ENCODE peak calls at places on chromosomes 13 and 19, in eight cellular contexts. C, U, A, M, I, Y, J and V are unnamed samples.

GRCh38 chr19:56252699-56253422 is 19.7 kb upstream of the EDDM13 start:
- DNase-seq in M (peak; percentile 57), A (peak; percentile 73), C (peak; percentile 70), I (peak; percentile 31), U (peak; percentile 43), J (peak; percentile 81), Y (peak; percentile 77), V (peak; percentile 92)

GRCh38 chr19:28934626-28935025 is 278.3 kb downstream of the UQCRFS1 start:
- DNase-seq in U (no peak), C (no peak), A (no peak), M (no peak), J (no peak), I (no peak), Y (no peak), V (no peak)

GRCh38 chr13:90717451-90717936 is 630.0 kb upstream of the MIR17HG start:
- DNase-seq in A (no peak), C (peak; percentile 22), U (no peak), I (no peak), J (no peak), M (no peak), Y (no peak), V (no peak)

GRCh38 chr13:23159205-23159586 is 21.6 kb upstream of the SGCG start:
- DNase-seq in I (no peak), M (peak; percentile 18), Y (no peak), J (no peak), C (no peak), U (no peak), A (no peak), V (no peak)

GRCh38 chr19:6740589-6741348 is 1.3 kb downstream of the TRIP10 start:
- DNase-seq in J (peak; percentile 42), U (no peak), I (peak; percentile 54), M (no peak), C (no peak), A (no peak), Y (peak; percentile 72), V (no peak)

GRCh38 chr13:110262082-110262436 is 44.9 kb downstream of the COL4A1 start:
- DNase-seq in Y (no peak), A (no peak), J (no peak), I (no peak), U (no peak), M (no peak), C (no peak), V (no peak)

GRCh38 chr19:7732045-7732444 is at the start of gene CLEC4G:
- DNase-seq in A (no peak), C (no peak), U (no peak), M (no peak), Y (no peak), J (no peak), I (no peak), V (no peak)

GRCh38 chr13:30607908-30608307 is 9.8 kb upstream of the USPL1 start:
- DNase-seq in I (no peak), A (no peak), M (peak; percentile 62), U (peak; percentile 57), C (no peak), J (no peak), Y (peak; percentile 80), V (no peak)

GRCh38 chr13:109784590-109785140 is 1.7 kb downstream of the IRS2 start:
- DNase-seq in I (peak; percentile 75), U (no peak), C (no peak), A (no peak), M (no peak), Y (peak; percentile 81), J (no peak), V (peak; percentile 91)

GRCh38 chr13:97273341-97273831 is 51.3 kb downstream of the MBNL2 start:
- DNase-seq in A (no peak), C (no peak), U (no peak), J (no peak), I (peak; percentile 73), Y (no peak), M (no peak), V (no peak)

DNA sequence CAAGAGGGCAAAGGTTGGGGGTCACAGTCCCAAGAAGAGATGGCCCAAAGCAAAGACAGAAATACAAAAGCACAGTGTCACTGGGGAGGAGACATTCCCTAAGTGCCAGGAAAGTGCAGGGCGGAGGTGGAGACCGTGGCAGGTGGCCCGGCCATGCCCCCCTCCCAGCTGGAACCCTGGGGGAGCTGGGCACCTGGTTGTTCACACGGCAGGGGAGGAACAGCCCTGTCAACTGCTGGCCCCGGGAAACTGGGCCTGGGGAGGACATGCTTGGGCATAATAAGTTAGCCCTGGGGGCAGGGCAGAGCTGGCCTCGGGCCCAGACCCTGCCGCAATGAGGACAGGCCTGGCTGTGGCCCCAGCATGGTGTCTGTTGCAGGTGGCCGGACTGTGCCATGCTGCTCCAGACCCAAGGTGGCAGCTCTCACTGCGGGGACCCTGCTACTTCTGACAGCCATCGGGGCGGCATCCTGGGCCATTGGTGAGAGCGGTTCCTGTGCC is 7.4 kb downstream of the HPN start:
- DNase-seq in M (no peak), C (no peak), U (no peak), J (no peak), A (no peak), Y (peak; percentile 47), I (peak; percentile 62), V (no peak)
- TF ChIP-seq POLR2A in M (no peak), C (no peak), U (no peak), J (no peak), A (no peak), Y (no peak), I (no peak), V (no peak)

GRCh38 chr19:904545-904944 is 8.5 kb downstream of the R3HDM4 start:
- DNase-seq in C (no peak), M (no peak), A (no peak), J (no peak), U (no peak), Y (no peak), I (no peak), V (no peak)

GRCh38 chr19:911197-912033 is 1.6 kb downstream of the R3HDM4 start:
- DNase-seq in Y (no peak), A (no peak), M (no peak), U (no peak), J (no peak), C (no peak), I (no peak), V (no peak)

GRCh38 chr19:906480-906879 is 6.5 kb downstream of the R3HDM4 start:
- DNase-seq in C (no peak), M (no peak), A (no peak), Y (no peak), I (no peak), U (no peak), J (no peak), V (no peak)

GRCh38 chr19:903266-903797 is 9.7 kb downstream of the R3HDM4 start:
- DNase-seq in A (no peak), I (no peak), Y (no peak), M (no peak), U (no peak), J (no peak), C (no peak), V (no peak)

DNA sequence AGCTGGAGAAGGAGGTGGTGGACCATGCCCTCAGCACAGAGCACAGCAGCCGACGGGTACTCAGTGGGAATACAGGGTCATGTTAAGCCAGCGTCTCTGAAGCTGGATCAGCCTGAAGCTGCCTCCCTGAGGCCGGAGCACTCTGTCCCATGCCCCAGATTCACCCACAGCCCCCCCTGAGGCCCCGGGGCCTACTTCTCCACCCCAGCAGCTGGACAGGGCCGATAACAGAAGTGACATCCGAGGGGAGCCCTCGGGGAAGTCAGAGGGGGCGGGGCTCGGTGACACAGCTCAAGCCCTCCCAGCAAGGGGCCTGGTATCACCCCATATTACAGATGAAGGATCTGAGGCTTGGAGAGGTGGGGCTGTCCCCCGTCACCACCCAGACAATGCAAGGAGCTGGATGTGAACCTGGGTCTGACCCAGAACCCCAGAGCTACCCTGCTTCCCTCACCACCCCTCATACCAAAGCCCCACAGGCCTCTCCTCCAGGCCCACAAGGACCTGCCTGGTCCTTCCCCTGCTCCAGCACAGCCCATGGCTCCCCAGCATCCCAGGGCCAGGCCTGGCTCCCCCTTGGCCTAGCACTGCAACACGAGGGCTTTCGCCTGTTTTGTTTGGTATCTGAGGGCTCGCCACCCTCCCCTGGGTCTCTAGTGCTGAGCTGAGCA is 5.7 kb downstream of the R3HDM4 start:
- DNase-seq in C (no peak), Y (peak; percentile 58), A (no peak), M (no peak), I (no peak), J (peak; percentile 95), U (no peak), V (no peak)
- TF ChIP-seq POLR2AphosphoS5 in C (no peak), Y (no peak), A (no peak), M (no peak), I (no peak), J (peak; percentile 96), U (no peak), V (no peak)

GRCh38 chr19:49665301-49666119 is at the start of the genes BCL2L12 and IRF3:
- DNase-seq in C (peak; percentile 88), Y (peak; percentile 97), M (peak; percentile 98), A (peak; percentile 86), J (peak; percentile 96), I (peak; percentile 97), U (peak; percentile 96), V (peak; percentile 99)
- TF ChIP-seq POLR2A in C (no peak), Y (peak; percentile 82), M (peak; percentile 66), A (no peak), J (peak; percentile 89), I (peak; percentile 73), U (peak; percentile 63), V (peak; percentile 65)

DNA sequence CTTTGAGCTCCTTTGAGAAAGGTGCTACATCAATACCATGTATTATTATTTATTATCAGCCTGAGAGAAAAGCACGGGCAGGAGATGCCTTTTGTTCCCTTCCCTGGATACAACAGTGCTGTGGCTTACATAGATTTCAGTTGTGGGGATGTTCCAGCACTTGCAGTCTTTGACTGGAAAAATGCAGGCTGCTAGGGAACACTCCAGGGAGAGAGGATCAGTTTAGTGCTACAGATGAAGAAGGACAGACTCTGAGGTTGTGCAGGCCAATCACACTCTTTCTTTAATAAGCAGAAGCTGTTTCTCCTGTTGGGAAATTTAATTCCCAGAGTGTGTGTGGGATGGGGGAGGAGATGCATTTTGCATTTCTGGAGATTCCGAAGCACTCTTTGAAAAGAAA is 94.5 kb upstream of the OBI1 start:
- DNase-seq in Y (no peak), J (no peak), M (no peak), U (no peak), A (no peak), C (no peak), I (no peak), V (no peak)
- TF ChIP-seq POLR2AphosphoS5 in Y (no peak), J (no peak), M (no peak), U (no peak), A (no peak), C (no peak), I (no peak), V (no peak)

GRCh38 chr19:55067869-55068268 is 4.9 kb upstream of the RDH13 start:
- DNase-seq in M (no peak), I (no peak), A (no peak), J (no peak), U (no peak), Y (no peak), C (no peak), V (no peak)

GRCh38 chr19:55058781-55059610 is 4.0 kb downstream of the RDH13 start:
- DNase-seq in M (no peak), Y (no peak), U (no peak), A (no peak), J (no peak), I (no peak), C (no peak), V (no peak)

GRCh38 chr19:55066107-55066709 is 3.3 kb upstream of the RDH13 start:
- DNase-seq in U (no peak), A (no peak), J (no peak), I (no peak), Y (no peak), M (no peak), C (no peak), V (no peak)

GRCh38 chr19:55063492-55063843 is 520 bp upstream of the RDH13 start:
- DNase-seq in A (no peak), C (no peak), J (no peak), I (no peak), U (no peak), M (no peak), Y (no peak), V (no peak)

GRCh38 chr19:55062735-55063491 is at the start of gene RDH13:
- DNase-seq in A (peak; percentile 90), I (peak; percentile 94), M (peak; percentile 85), J (peak; percentile 99), C (peak; percentile 96), U (peak; percentile 98), Y (peak; percentile 94), V (peak; percentile 100)
- TF ChIP-seq POLR2A in A (no peak), I (peak; percentile 70), M (peak; percentile 65), J (peak; percentile 81), C (peak; percentile 66), U (no peak), Y (peak; percentile 61), V (no peak)